ENCODE peak calls at places on chromosome 15, in five cellular contexts. O is NB4, S is fibroblast of lung, L is natural killer cell, W is ovary. T is an unnamed sample.

GRCh38 chr15:65211157-65211982 is at the start of gene CILP:
- DNase-seq in O (no peak), S (peak; percentile 33), L (no peak), W (peak; percentile 74), T (no peak)

GRCh38 chr15:62618432-62618831 is 424.1 kb upstream of the TPM1 start:
- DNase-seq in O (no peak), S (peak; percentile 93), L (no peak), W (no peak), T (no peak)

GRCh38 chr15:58165661-58166060 is 27.5 kb downstream of the AQP9 start:
- DNase-seq in O (no peak), S (peak; percentile 17), L (no peak), W (peak; percentile 46), T (no peak)

GRCh38 chr15:33460166-33460805 is 149.5 kb downstream of the RYR3 start:
- DNase-seq in O (no peak), S (no peak), L (no peak), W (no peak), T (no peak)

GRCh38 chr15:87850916-87851315 is 405.6 kb downstream of the NTRK3 start:
- DNase-seq in O (no peak), S (peak; percentile 85), L (no peak), W (no peak), T (no peak)

GRCh38 chr15:64474846-64475245 is 14.5 kb downstream of the ZNF609 start:
- DNase-seq in O (no peak), S (no peak), L (no peak), W (no peak), T (no peak)

GRCh38 chr15:101267320-101268104 is 9.8 kb downstream of the SELENOS start:
- DNase-seq in O (peak; percentile 29), S (peak; percentile 94), L (no peak), W (no peak), T (no peak)

GRCh38 chr15:62940755-62941361 is 101.7 kb upstream of the TPM1 start:
- DNase-seq in O (peak; percentile 48), S (peak; percentile 98), L (no peak), W (peak; percentile 68), T (no peak)

GRCh38 chr15:99455796-99456160 is 110.0 kb upstream of the MEF2A start:
- DNase-seq in O (no peak), S (no peak), L (peak; percentile 1), W (peak; percentile 18), T (no peak)

GRCh38 chr15:93779341-93779740 is 452.0 kb upstream of the MCTP2 start:
- DNase-seq in O (no peak), S (no peak), L (no peak), W (no peak), T (no peak)

DNA sequence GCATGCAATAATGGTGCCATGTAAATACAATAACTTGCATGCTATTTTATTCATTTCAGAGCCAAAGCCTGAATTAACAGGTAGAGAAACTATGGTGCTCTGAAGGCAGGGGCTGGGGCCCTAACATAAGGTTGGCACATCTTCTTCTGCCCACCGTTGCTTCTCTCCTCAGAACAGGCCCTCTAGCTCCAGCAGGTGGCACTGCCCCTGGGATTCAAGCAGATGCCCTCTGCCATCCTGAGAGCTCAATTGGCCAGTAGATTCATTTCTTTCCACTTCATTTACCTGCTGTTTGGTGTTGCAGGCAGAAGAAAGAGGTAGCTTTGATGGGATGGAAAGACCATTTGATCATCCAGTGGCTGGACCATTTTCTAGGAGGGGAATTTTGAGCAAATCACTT is 130.5 kb downstream of the FOXB1 start:
- DNase-seq in O (no peak), S (no peak), L (no peak), W (no peak), T (no peak)
- TF ChIP-seq CTCF in O (no peak), S (no peak), L (no peak), W (no peak), T (no peak)

DNA sequence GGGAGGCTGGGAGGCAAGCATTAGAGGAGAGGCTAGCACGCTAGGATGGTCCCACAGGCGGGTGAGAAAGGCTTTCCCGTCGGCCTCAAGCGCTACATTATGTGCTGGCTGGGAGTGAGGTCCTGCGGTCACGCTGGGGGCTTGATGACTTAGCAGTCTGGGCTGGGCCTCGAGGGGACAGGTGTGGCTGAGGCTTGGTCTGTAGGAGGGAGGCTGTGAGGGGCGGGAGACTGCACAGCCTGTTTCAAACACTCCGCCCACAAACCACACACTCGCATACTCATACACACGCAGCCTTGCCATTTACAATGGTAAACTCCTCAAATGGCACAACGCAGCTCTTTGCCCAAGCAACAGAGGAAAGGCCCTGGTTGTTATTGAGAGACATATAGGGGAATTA is 32.4 kb upstream of the RASGRF1 start:
- DNase-seq in O (peak; percentile 59), S (no peak), L (no peak), W (no peak), T (no peak)
- TF ChIP-seq CTCF in O (no peak), S (no peak), L (no peak), W (no peak), T (no peak)

GRCh38 chr15:67397139-67397538 is 123.8 kb upstream of the C15orf61 start:
- DNase-seq in O (no peak), S (no peak), L (no peak), W (no peak), T (no peak)
- TF ChIP-seq CTCF in O (no peak), S (no peak), L (no peak), W (no peak), T (no peak)

DNA sequence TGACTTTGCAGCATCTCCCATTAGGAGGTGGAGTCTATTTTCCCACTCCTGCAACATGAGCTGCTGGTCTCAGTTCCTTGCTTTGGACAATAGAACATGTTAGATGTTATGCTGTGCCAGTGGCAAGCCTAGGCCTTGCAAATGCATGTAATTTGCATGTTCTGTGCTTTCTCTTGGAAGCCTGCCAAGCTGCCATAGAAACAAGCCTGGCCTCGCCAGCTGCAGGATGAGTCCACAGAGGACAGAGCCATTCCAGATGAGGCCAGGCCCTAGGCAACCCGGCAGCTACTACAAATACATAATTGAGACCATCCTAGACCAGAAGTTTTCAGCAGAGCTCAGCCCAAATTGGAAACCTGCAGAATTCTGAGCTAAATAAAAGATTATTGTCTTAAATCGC is 39.6 kb downstream of the TRIM69 start:
- DNase-seq in O (no peak), S (no peak), L (no peak), W (no peak), T (no peak)
- TF ChIP-seq CTCF in O (no peak), S (no peak), L (no peak), W (no peak), T (no peak)

DNA sequence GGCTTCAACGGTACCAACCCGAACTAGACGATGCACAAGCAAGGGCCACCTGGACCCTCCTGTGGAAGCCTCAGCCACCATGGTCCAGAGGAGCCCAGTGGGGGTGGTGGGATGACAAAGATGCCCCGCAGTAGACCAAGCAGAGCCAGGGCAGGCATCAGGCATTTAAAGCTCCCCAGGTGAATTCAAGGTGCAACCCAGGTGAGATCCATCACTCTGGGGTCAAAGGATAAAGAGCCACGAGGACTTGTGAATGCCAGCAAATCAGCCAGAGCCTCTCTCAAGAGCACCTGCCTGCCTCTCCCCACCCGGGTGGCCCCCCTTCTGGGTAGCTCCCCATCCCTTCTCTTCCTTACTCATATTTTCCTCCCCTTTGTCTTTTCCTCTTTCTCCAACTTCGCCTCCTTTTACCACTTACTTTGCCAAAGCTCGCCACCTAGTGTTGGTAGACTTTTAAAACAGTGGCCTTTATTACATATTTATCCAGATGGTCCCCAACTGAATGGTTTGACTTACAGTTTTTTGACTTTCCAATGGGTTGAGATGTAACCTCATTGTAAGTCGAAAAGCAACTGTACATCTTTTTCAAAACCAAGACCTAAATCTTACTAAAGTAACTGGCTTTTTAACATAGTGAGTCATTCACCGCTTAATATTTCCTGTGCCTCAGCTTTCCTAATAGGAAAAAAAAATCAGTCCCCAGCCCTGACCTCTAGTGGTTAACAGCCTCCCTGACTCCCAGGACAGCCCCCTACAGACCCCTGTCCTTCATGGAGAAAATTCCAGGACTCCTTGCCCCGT is 18.8 kb downstream of the PLA2G4F start:
- DNase-seq in O (peak; percentile 59), S (peak; percentile 45), L (no peak), W (no peak), T (peak; percentile 15)
- TF ChIP-seq CTCF in O (peak; percentile 45), S (peak; percentile 43), L (peak; percentile 37), W (peak; percentile 28), T (peak; percentile 33)